ENCODE peak calls at places on chromosome 4, in seven cellular contexts. One of them, this sample, is unnamed.

GRCh38 chr4:62548108-62548524 is 1348.0 kb downstream of the ADGRL3 start:
- DNase-seq in lower lobe of right lung: no peak
- DNase-seq in aorta: peak; percentile 81
- DNase-seq in right atrium auricular region: peak; percentile 81
- DNase-seq in tibial nerve: no peak
- DNase-seq in trophoblast cell: no peak
- DNase-seq in neuronal stem cell: no peak
- DNase-seq in this sample: peak; percentile 22

GRCh38 chr4:41104155-41104554 is 110.2 kb downstream of the APBB2 start:
- DNase-seq in neuronal stem cell: no peak
- DNase-seq in right atrium auricular region: no peak
- DNase-seq in lower lobe of right lung: no peak
- DNase-seq in tibial nerve: no peak
- DNase-seq in trophoblast cell: no peak
- DNase-seq in aorta: no peak
- DNase-seq in this sample: no peak

GRCh38 chr4:10611673-10612072 is 72.9 kb downstream of the CLNK start:
- DNase-seq in neuronal stem cell: no peak
- DNase-seq in tibial nerve: no peak
- DNase-seq in trophoblast cell: peak; percentile 95
- DNase-seq in right atrium auricular region: no peak
- DNase-seq in lower lobe of right lung: no peak
- DNase-seq in aorta: no peak
- DNase-seq in this sample: no peak

GRCh38 chr4:121991968-121992367 is 40.1 kb upstream of the TRPC3 start:
- DNase-seq in tibial nerve: no peak
- DNase-seq in aorta: no peak
- DNase-seq in lower lobe of right lung: no peak
- DNase-seq in neuronal stem cell: no peak
- DNase-seq in right atrium auricular region: no peak
- DNase-seq in trophoblast cell: no peak
- DNase-seq in this sample: no peak

GRCh38 chr4:100631281-100631968 is 113.6 kb upstream of the EMCN start:
- DNase-seq in right atrium auricular region: no peak
- DNase-seq in tibial nerve: no peak
- DNase-seq in trophoblast cell: peak; percentile 34
- DNase-seq in neuronal stem cell: no peak
- DNase-seq in lower lobe of right lung: no peak
- DNase-seq in aorta: no peak
- DNase-seq in this sample: no peak

GRCh38 chr4:86461849-86462248 is 102.0 kb upstream of the MAPK10 start:
- DNase-seq in tibial nerve: no peak
- DNase-seq in lower lobe of right lung: no peak
- DNase-seq in neuronal stem cell: no peak
- DNase-seq in trophoblast cell: no peak
- DNase-seq in right atrium auricular region: no peak
- DNase-seq in aorta: peak; percentile 49
- DNase-seq in this sample: no peak

GRCh38 chr4:122548886-122549630 is 71.8 kb downstream of the IL21 start:
- DNase-seq in neuronal stem cell: no peak
- DNase-seq in trophoblast cell: no peak
- DNase-seq in lower lobe of right lung: no peak
- DNase-seq in tibial nerve: no peak
- DNase-seq in aorta: no peak
- DNase-seq in right atrium auricular region: no peak
- DNase-seq in this sample: peak; percentile 5

GRCh38 chr4:14646831-14647230 is 355.4 kb upstream of the CPEB2 start:
- DNase-seq in tibial nerve: no peak
- DNase-seq in right atrium auricular region: no peak
- DNase-seq in neuronal stem cell: no peak
- DNase-seq in lower lobe of right lung: no peak
- DNase-seq in trophoblast cell: no peak
- DNase-seq in aorta: no peak
- DNase-seq in this sample: no peak

GRCh38 chr4:179130122-179130714 is 1688.0 kb upstream of the AGA start:
- DNase-seq in aorta: no peak
- DNase-seq in neuronal stem cell: no peak
- DNase-seq in lower lobe of right lung: no peak
- DNase-seq in right atrium auricular region: no peak
- DNase-seq in tibial nerve: no peak
- DNase-seq in trophoblast cell: no peak
- DNase-seq in this sample: no peak

GRCh38 chr4:184666670-184667069 is 17.1 kb downstream of the PRIMPOL start:
- DNase-seq in neuronal stem cell: no peak
- DNase-seq in right atrium auricular region: no peak
- DNase-seq in aorta: no peak
- DNase-seq in lower lobe of right lung: no peak
- DNase-seq in tibial nerve: no peak
- DNase-seq in trophoblast cell: no peak
- DNase-seq in this sample: no peak

GRCh38 chr4:152063301-152064235 is 302.8 kb upstream of the GATB start:
- DNase-seq in aorta: no peak
- DNase-seq in trophoblast cell: peak; percentile 89
- DNase-seq in right atrium auricular region: no peak
- DNase-seq in lower lobe of right lung: no peak
- DNase-seq in tibial nerve: no peak
- DNase-seq in neuronal stem cell: no peak
- DNase-seq in this sample: no peak

GRCh38 chr4:117983541-117984451 is 50.5 kb upstream of the NDST3 start:
- DNase-seq in aorta: no peak
- DNase-seq in right atrium auricular region: no peak
- DNase-seq in lower lobe of right lung: no peak
- DNase-seq in tibial nerve: no peak
- DNase-seq in trophoblast cell: no peak
- DNase-seq in neuronal stem cell: no peak
- DNase-seq in this sample: no peak

GRCh38 chr4:186688150-186688943 is 35.3 kb downstream of the FAT1 start:
- DNase-seq in neuronal stem cell: no peak
- DNase-seq in aorta: no peak
- DNase-seq in tibial nerve: no peak
- DNase-seq in right atrium auricular region: no peak
- DNase-seq in trophoblast cell: no peak
- DNase-seq in lower lobe of right lung: no peak
- DNase-seq in this sample: no peak

GRCh38 chr4:158208931-158209640 is 1.2 kb upstream of the TMEM144 start:
- DNase-seq in lower lobe of right lung: no peak
- DNase-seq in tibial nerve: no peak
- DNase-seq in trophoblast cell: peak; percentile 20
- DNase-seq in right atrium auricular region: no peak
- DNase-seq in neuronal stem cell: no peak
- DNase-seq in aorta: no peak
- DNase-seq in this sample: no peak

GRCh38 chr4:128379860-128380259 is 92.2 kb upstream of the PGRMC2 start:
- DNase-seq in aorta: no peak
- DNase-seq in neuronal stem cell: no peak
- DNase-seq in lower lobe of right lung: peak; percentile 49
- DNase-seq in right atrium auricular region: no peak
- DNase-seq in trophoblast cell: peak; percentile 57
- DNase-seq in tibial nerve: no peak
- DNase-seq in this sample: peak; percentile 48

GRCh38 chr4:146343776-146344175 is 129.4 kb downstream of the REELD1 start:
- DNase-seq in neuronal stem cell: no peak
- DNase-seq in trophoblast cell: peak; percentile 82
- DNase-seq in lower lobe of right lung: no peak
- DNase-seq in tibial nerve: no peak
- DNase-seq in aorta: no peak
- DNase-seq in right atrium auricular region: no peak
- DNase-seq in this sample: no peak

GRCh38 chr4:146349306-146349705 is 135.0 kb downstream of the REELD1 start:
- DNase-seq in lower lobe of right lung: no peak
- DNase-seq in trophoblast cell: no peak
- DNase-seq in right atrium auricular region: no peak
- DNase-seq in neuronal stem cell: no peak
- DNase-seq in aorta: no peak
- DNase-seq in tibial nerve: no peak
- DNase-seq in this sample: no peak

GRCh38 chr4:146343199-146343598 is 128.9 kb downstream of the REELD1 start:
- DNase-seq in trophoblast cell: no peak
- DNase-seq in right atrium auricular region: no peak
- DNase-seq in neuronal stem cell: no peak
- DNase-seq in tibial nerve: no peak
- DNase-seq in aorta: no peak
- DNase-seq in lower lobe of right lung: no peak
- DNase-seq in this sample: no peak

GRCh38 chr4:146346276-146346675 is 131.9 kb downstream of the REELD1 start:
- DNase-seq in aorta: no peak
- DNase-seq in lower lobe of right lung: no peak
- DNase-seq in trophoblast cell: no peak
- DNase-seq in tibial nerve: no peak
- DNase-seq in right atrium auricular region: no peak
- DNase-seq in neuronal stem cell: no peak
- DNase-seq in this sample: no peak

GRCh38 chr4:146347822-146348221 is 133.5 kb downstream of the REELD1 start:
- DNase-seq in aorta: no peak
- DNase-seq in right atrium auricular region: no peak
- DNase-seq in tibial nerve: no peak
- DNase-seq in lower lobe of right lung: no peak
- DNase-seq in trophoblast cell: no peak
- DNase-seq in neuronal stem cell: no peak
- DNase-seq in this sample: no peak
- H3K4me1 ChIP-seq in aorta: no peaks in the 10 kb centered on the region
- H3K4me1 ChIP-seq in right atrium auricular region: no peaks in the 10 kb centered on the region
- H3K4me1 ChIP-seq in tibial nerve: no peaks in the 10 kb centered on the region
- H3K4me1 ChIP-seq in lower lobe of right lung: no peaks in the 10 kb centered on the region
- H3K4me1 ChIP-seq in trophoblast cell: no peaks in the 10 kb centered on the region
- H3K4me1 ChIP-seq in neuronal stem cell: peaks cover 2% of the 10 kb centered on the region
- H3K4me1 ChIP-seq in this sample: peaks cover 2% of the 10 kb centered on the region

DNA sequence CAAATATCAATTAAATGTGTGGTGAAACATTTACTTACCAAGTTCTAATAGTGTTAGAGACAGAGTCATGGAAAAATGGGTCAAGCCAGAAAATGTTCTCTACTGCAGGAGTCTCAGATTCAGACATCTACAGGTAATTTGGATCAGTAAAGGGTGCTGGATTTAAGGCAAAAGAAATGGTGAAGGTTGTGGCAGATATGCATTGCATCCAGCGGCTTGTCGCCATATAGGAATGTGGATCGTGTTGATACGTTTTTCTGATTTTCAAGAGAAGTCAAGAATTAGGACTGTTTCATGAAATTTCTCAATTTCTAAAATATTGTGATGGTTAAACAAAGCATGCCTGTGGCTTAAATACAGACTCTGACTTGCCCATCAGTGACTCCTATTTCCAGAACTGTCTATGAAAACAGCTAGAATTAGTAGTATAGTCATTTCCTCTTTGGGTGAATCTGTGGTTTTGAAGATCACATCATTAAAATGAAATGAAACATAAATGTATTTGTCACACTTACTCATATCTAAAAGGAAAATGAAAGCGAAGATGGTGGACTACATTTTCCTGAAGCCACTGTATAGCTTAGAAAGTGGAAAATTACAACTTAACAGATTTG is 110.1 kb upstream of the VEGFC start:
- DNase-seq in lower lobe of right lung: no peak
- DNase-seq in right atrium auricular region: no peak
- DNase-seq in tibial nerve: no peak
- DNase-seq in neuronal stem cell: no peak
- DNase-seq in trophoblast cell: no peak
- DNase-seq in aorta: no peak
- DNase-seq in this sample: no peak
- H3K4me1 ChIP-seq in lower lobe of right lung: no peaks in the 10 kb centered on the region
- H3K4me1 ChIP-seq in right atrium auricular region: no peaks in the 10 kb centered on the region
- H3K4me1 ChIP-seq in tibial nerve: no peaks in the 10 kb centered on the region
- H3K4me1 ChIP-seq in neuronal stem cell: no peaks in the 10 kb centered on the region
- H3K4me1 ChIP-seq in trophoblast cell: no peaks in the 10 kb centered on the region
- H3K4me1 ChIP-seq in aorta: no peaks in the 10 kb centered on the region
- H3K4me1 ChIP-seq in this sample: no peaks in the 10 kb centered on the region

DNA sequence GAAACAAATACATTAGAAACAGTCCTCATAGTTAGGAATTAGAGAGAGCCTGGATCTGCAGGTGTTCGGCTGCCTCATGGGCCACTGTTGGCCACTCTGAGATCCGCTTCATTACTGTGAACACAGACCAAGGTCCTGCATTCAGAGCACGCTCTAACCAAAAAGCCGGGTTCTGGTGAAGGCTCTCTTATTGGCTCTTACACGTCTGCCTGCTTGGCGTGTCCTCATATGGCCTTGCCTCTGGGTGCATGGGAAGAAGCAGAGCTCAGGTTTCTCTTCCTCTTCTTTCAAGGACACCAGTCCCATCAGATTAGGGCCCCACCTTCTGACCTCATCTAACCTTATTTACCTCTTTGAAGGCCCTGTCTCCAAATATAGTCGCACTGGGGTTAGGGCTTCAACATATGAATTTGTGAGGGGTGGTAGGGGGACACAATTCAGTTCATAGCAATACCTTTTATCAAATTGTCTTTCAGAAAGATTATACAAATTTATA is 37.1 kb upstream of the ELF2 start:
- DNase-seq in lower lobe of right lung: no peak
- DNase-seq in trophoblast cell: no peak
- DNase-seq in neuronal stem cell: no peak
- DNase-seq in aorta: no peak
- DNase-seq in right atrium auricular region: no peak
- DNase-seq in tibial nerve: no peak
- DNase-seq in this sample: peak; percentile 94
- H3K4me1 ChIP-seq in lower lobe of right lung: peaks cover 4% of the 10 kb centered on the region
- H3K4me1 ChIP-seq in trophoblast cell: peaks cover 2% of the 10 kb centered on the region
- H3K4me1 ChIP-seq in neuronal stem cell: peaks cover 2% of the 10 kb centered on the region
- H3K4me1 ChIP-seq in aorta: no peaks in the 10 kb centered on the region
- H3K4me1 ChIP-seq in right atrium auricular region: no peaks in the 10 kb centered on the region
- H3K4me1 ChIP-seq in tibial nerve: no peaks in the 10 kb centered on the region
- H3K4me1 ChIP-seq in this sample: peaks cover 23% of the 10 kb centered on the region

DNA sequence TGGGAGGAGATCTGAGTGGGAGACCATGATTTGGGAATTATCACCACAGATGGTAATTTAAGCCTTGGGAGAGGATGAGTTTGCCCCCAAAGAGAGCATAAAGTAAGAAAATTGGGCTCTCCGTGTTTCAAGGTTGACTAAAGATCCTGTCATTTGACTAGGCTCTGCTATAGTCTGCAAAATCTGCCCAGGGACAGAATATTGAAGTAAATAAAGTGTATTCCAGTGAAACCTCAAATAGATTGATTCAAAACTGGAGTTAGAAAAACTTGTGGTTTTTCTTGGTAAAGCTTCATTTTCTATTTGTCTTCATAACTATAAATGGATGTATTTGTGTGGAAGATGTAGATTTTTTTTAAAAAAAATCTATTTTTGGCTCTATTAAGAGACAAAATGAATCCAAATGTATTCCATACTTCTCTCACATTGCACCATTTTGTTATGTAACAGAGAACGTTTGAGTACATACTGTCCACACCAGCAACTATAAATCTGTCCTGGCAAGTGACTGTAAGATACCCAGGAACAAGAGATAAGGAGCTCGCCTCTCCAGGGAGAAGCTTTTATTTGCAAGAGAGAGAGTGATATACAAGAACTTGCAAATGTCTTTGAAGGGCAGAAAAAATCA is 170.2 kb downstream of the CBR4 start:
- DNase-seq in trophoblast cell: no peak
- DNase-seq in neuronal stem cell: no peak
- DNase-seq in tibial nerve: no peak
- DNase-seq in lower lobe of right lung: no peak
- DNase-seq in right atrium auricular region: no peak
- DNase-seq in aorta: no peak
- DNase-seq in this sample: no peak
- H3K4me1 ChIP-seq in trophoblast cell: peaks cover 13% of the 10 kb centered on the region
- H3K4me1 ChIP-seq in neuronal stem cell: peaks cover 15% of the 10 kb centered on the region
- H3K4me1 ChIP-seq in tibial nerve: peaks cover 9% of the 10 kb centered on the region
- H3K4me1 ChIP-seq in lower lobe of right lung: peaks cover 7% of the 10 kb centered on the region
- H3K4me1 ChIP-seq in right atrium auricular region: no peaks in the 10 kb centered on the region
- H3K4me1 ChIP-seq in aorta: peaks cover 20% of the 10 kb centered on the region
- H3K4me1 ChIP-seq in this sample: peaks cover 3% of the 10 kb centered on the region